ENCODE peak calls at places on chromosomes 11 and 22, in five cellular contexts. G, C, L, Y and F are unnamed samples.

GRCh38 chr11:124783002-124783401 is 17.2 kb downstream of the MSANTD2 start:
- DNase-seq in L (no peak), G (no peak), Y (no peak), C (no peak), F (peak)

GRCh38 chr11:65355013-65355775 is 643 bp downstream of the TIGD3 start:
- DNase-seq in Y (no peak), L (peak), G (no peak), C (peak), F (no peak)

GRCh38 chr22:49925525-49926128 is 7.2 kb downstream of the CRELD2 start:
- DNase-seq in Y (no peak), L (no peak), C (no peak), G (no peak), F (no peak)

GRCh38 chr11:18329196-18329870 is 7.0 kb downstream of the GTF2H1 start:
- DNase-seq in C (no peak), Y (no peak), L (no peak), G (no peak), F (no peak)

GRCh38 chr22:40436460-40437431 is 66.4 kb downstream of the SGSM3 start:
- DNase-seq in C (peak), G (peak), Y (no peak), L (no peak), F (peak)

GRCh38 chr22:50206599-50206998 is 5.8 kb downstream of the SELENOO start:
- DNase-seq in L (peak), Y (peak), C (no peak), G (peak), F (peak)

GRCh38 chr11:130725417-130726233 is 190.7 kb downstream of the SNX19 start:
- DNase-seq in L (no peak), Y (no peak), C (no peak), G (peak), F (peak)

GRCh38 chr11:43919852-43920597 is 22.4 kb upstream of the C11orf96 start:
- DNase-seq in L (no peak), C (no peak), G (peak), Y (no peak), F (peak)

GRCh38 chr11:113681282-113681681 is 24.8 kb downstream of the TMPRSS5 start:
- DNase-seq in Y (no peak), L (no peak), C (no peak), G (no peak), F (no peak)

GRCh38 chr22:39273950-39274887 is 29.4 kb upstream of the PDGFB start:
- DNase-seq in Y (no peak), C (no peak), G (no peak), L (no peak), F (no peak)

GRCh38 chr11:57321996-57322880 is 2.5 kb downstream of the TNKS1BP1 start:
- DNase-seq in Y (peak), C (peak), L (peak), G (peak), F (peak)

GRCh38 chr11:129225190-129225589 is 33.1 kb upstream of the ARHGAP32 start:
- DNase-seq in C (no peak), G (peak), Y (no peak), L (no peak), F (peak)

GRCh38 chr11:61817471-61818202 is 834 bp upstream of the FADS1 start:
- DNase-seq in G (no peak), C (no peak), L (no peak), Y (no peak), F (no peak)

GRCh38 chr22:37148742-37149665 is 712 bp downstream of the IL2RB start:
- DNase-seq in G (no peak), Y (no peak), L (no peak), C (no peak), F (no peak)

GRCh38 chr11:62593434-62594044 is 2.2 kb upstream of the TUT1 start:
- DNase-seq in L (peak), Y (peak), G (peak), C (peak), F (peak)

GRCh38 chr11:94604496-94604895 is 37.3 kb downstream of the PIWIL4 start:
- DNase-seq in Y (no peak), L (no peak), C (no peak), G (peak), F (peak)

GRCh38 chr22:46609175-46609690 is 11.0 kb upstream of the GRAMD4 start:
- DNase-seq in G (no peak), Y (no peak), L (no peak), C (no peak), F (no peak)

GRCh38 chr11:9663699-9664275 is at the start of gene SWAP70:
- DNase-seq in Y (peak), G (peak), L (peak), C (peak), F (peak)
- H2BK120ac ChIP-seq in Y (peak), G (peak), L (no peak), C (no peak), F (peak)

GRCh38 chr11:64239662-64240466 is 1.0 kb upstream of the FKBP2 start:
- DNase-seq in Y (peak), G (peak), L (no peak), C (no peak), F (no peak)
- H2AFZ ChIP-seq in Y (peak), G (no peak), L (no peak), C (no peak), F (peak)

GRCh38 chr11:119745112-119745511 is 16.1 kb upstream of the NECTIN1 start:
- DNase-seq in Y (no peak), L (no peak), G (no peak), C (no peak), F (no peak)

GRCh38 chr11:119745776-119746535 is 17.0 kb upstream of the NECTIN1 start:
- DNase-seq in C (no peak), L (no peak), G (no peak), Y (no peak), F (no peak)

GRCh38 chr11:119743041-119743440 is 14.0 kb upstream of the NECTIN1 start:
- DNase-seq in L (no peak), G (no peak), Y (no peak), C (no peak), F (no peak)

GRCh38 chr11:119742263-119742861 is 13.4 kb upstream of the NECTIN1 start:
- DNase-seq in L (peak), Y (no peak), G (peak), C (peak), F (no peak)

GRCh38 chr11:119744577-119744976 is 15.6 kb upstream of the NECTIN1 start:
- DNase-seq in G (no peak), Y (no peak), C (no peak), L (no peak), F (no peak)
- H2BK120ac ChIP-seq in G (no peak), Y (no peak), C (no peak), L (no peak), F (no peak)

DNA sequence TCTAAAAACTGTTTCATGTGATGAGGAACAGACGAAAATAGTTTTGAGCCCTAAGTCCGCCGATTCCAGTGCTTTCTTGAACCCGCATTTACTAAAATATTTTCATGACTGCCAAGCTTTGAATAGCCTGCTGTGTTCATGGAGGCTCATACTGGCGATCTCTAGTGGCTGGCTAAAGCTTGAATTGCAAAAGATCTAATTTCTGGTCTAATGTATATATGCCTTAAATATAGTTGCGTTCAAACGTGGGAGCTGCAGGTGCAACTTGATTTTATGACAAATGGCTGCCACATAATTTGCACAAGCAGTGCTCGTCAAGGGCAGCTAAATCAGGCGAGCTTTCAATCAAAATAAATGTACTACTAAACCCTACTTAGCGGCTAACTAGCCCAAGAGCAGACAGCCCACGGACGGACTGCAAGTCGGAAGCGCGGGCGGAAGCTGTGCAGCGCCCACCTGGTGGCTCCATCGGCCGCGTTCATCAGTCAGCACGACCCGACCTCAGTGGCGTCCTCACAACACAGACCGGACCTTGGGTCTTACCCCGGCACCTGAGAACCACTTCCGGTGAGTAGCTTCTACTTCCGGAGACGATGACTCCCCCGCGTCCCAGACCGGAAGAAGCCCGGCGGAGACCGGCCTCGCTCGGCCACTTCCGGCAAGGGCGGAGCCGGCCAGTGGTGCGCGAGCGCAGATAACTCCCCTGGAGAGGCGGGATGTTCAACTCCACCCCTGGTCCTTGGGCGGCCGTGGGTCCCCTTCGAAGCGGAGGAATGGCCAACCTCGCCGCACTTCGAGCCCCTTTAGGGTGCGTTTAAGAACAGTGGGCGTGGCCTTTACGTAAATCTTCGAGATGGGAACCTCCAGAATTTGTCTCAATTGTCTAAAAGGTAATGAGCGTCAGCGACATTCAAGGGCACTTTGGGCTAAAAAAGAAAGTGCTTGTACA is 6.1 kb downstream of the RPL27A start:
- DNase-seq in G (peak), Y (peak), C (peak), L (peak), F (peak)
- H2AFZ ChIP-seq in G (no peak), Y (peak), C (peak), L (no peak), F (peak)

GRCh38 chr11:19817870-19818269 is 105.2 kb downstream of the NAV2 start:
- DNase-seq in G (no peak), L (no peak), C (no peak), Y (no peak), F (no peak)

GRCh38 chr11:19817265-19817851 is 104.7 kb downstream of the NAV2 start:
- DNase-seq in L (peak), Y (no peak), G (no peak), C (no peak), F (no peak)

GRCh38 chr11:19821412-19821875 is 108.8 kb downstream of the NAV2 start:
- DNase-seq in L (no peak), G (peak), C (no peak), Y (no peak), F (no peak)

GRCh38 chr11:19820100-19820499 is 107.5 kb downstream of the NAV2 start:
- DNase-seq in C (no peak), L (no peak), G (peak), Y (no peak), F (peak)

DNA sequence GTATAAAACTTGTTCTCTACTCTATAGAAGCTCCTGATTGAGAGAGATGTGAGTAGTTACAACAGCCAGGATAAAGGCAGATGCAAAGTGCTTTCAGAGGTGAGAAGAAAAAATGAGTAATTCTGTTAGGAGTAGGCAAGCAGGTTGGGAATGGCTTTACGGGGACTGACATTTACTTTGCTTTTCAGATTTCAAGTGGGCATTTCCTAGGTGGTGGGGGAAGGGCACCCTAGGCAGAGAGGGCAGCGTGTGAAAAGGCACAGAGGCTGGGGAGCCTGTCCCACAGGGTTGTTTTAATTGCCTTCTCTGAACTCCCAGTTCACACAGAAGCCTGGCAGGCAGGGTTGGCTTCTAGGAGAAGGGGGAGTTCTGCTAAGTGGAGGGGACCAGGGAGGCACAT is 106.5 kb downstream of the NAV2 start:
- DNase-seq in L (no peak), C (no peak), G (no peak), Y (no peak), F (no peak)
- H2BK120ac ChIP-seq in L (peak), C (no peak), G (no peak), Y (no peak), F (no peak)

DNA sequence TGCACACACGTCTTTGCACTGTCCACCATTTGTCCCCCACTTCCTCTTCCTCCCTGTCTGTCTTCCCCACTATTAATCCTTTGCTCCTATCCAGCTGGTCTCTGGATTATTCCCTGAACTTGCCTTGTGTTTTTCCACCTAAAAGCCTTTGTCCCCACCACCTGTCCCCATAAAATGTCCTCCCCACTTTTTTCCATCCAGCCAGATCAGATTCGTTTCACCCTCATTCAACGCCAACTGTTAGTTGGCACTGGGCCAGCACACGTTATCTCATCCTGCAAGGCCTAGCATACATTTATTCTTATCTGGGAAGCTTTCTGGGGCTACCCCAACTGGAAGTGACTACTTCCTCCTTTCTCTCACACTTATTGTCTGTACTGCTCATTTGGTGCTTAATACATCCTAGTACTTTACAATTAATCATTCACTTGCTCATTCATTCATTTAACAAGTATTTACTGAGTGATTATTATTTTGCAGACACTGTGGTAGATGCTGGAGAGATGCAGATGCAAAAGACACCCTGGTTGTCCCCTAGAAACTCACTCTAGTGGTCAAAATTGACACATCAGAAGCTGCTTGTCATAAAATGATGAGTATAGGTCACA is 96.2 kb downstream of the RASSF10 start:
- DNase-seq in Y (no peak), L (no peak), C (no peak), G (no peak), F (no peak)
- H2AFZ ChIP-seq in Y (no peak), L (no peak), C (no peak), G (no peak), F (no peak)

DNA sequence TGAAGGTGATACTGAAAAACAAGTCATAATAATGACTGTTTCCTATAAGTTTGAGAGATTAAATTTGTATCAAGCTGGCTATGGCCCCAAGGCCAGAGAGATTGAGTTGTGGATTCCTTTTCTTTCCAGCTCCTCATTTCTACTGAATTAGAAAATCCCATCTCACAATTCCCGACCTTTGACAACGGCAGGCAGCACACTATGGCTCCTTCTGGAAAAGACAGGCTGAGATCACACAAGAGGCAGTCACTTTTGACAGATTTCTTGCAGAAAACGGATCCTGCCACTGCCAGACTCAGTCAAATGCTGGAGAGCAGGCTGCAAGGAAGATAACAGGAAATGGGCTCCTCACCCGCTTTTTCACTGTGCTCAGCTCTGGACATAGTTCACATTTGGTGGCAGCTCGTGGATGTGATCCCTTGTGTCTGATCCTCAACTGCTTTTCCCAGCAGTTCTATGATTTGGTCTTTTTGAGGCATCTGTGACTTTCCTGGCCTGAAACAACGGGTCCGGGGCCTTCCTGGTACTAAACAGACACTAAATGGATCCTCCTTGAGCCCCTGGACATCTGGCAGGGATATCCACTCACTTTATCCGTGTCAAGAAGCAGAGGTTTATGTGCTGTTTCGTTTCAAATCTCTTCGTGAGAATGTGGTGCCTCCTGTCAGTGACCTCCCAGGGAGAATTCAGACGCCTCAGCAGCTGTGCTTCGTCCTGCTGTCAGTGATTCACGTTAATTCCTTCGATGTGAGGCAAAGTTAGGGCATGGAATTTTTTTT is 26.1 kb upstream of the RTL6 start:
- DNase-seq in Y (peak), L (peak), G (peak), C (no peak), F (peak)
- H2BK120ac ChIP-seq in Y (no peak), L (no peak), G (peak), C (no peak), F (peak)